ENCODE peak calls at places on chromosomes 4 and X, in seven cellular contexts. W, J, T, X, B, F and U are unnamed samples.

GRCh38 chrX:72247206-72247944 is 8.5 kb upstream of the ERCC6L start:
- DNase-seq in T (peak; percentile 34), J (no peak), F (peak; percentile 55), B (peak; percentile 60), X (peak; percentile 45), W (peak; percentile 62), U (no peak)

GRCh38 chr4:42654606-42655005 is 2.3 kb downstream of the ATP8A1 start:
- DNase-seq in F (peak; percentile 86), T (peak; percentile 92), X (peak; percentile 19), B (peak; percentile 39), W (peak; percentile 62), J (peak; percentile 19), U (peak; percentile 4)

GRCh38 chrX:149495573-149496071 is 9.5 kb downstream of the IDS start:
- DNase-seq in F (no peak), X (no peak), J (peak; percentile 26), W (peak; percentile 51), T (peak; percentile 82), B (peak; percentile 42), U (no peak)

GRCh38 chr4:5114911-5115310 is 63.6 kb downstream of the STK32B start:
- DNase-seq in F (no peak), J (no peak), X (no peak), T (no peak), W (no peak), B (no peak), U (no peak)

GRCh38 chr4:142697928-142698327 is 148.2 kb downstream of the INPP4B start:
- DNase-seq in B (no peak), J (no peak), F (no peak), X (no peak), T (no peak), W (no peak), U (no peak)

GRCh38 chrX:150036181-150036580 is 97.9 kb upstream of the EOLA2 start:
- DNase-seq in B (peak; percentile 80), J (no peak), X (no peak), W (peak; percentile 54), F (peak; percentile 51), T (peak; percentile 71), U (no peak)

GRCh38 chr4:107755841-107756356 is 35.9 kb upstream of the PAPSS1 start:
- DNase-seq in F (no peak), T (peak; percentile 29), B (no peak), J (no peak), X (no peak), W (peak; percentile 17), U (no peak)

GRCh38 chrX:69280956-69281355 is 115.7 kb upstream of the PJA1 start:
- DNase-seq in J (no peak), F (no peak), X (no peak), T (no peak), W (no peak), B (no peak), U (no peak)

GRCh38 chrX:78119521-78120227 is 15.6 kb downstream of the PGK1 start:
- DNase-seq in F (no peak), W (peak; percentile 20), X (no peak), J (no peak), T (no peak), B (peak; percentile 1), U (no peak)

GRCh38 chr4:72679666-72680065 is 110.6 kb upstream of the ADAMTS3 start:
- DNase-seq in W (no peak), X (no peak), J (no peak), F (no peak), T (no peak), B (no peak), U (no peak)

GRCh38 chr4:2923141-2923551 is 40.1 kb downstream of the NOP14 start:
- DNase-seq in X (no peak), F (peak; percentile 21), W (peak; percentile 72), J (no peak), T (no peak), B (no peak), U (no peak)

GRCh38 chr4:184898793-184899192 is 73.0 kb upstream of the ACSL1 start:
- DNase-seq in W (no peak), J (no peak), T (no peak), F (no peak), X (no peak), B (no peak), U (no peak)

GRCh38 chr4:161554372-161554990 is 609.3 kb downstream of the FSTL5 start:
- DNase-seq in X (no peak), J (no peak), T (peak; percentile 14), F (no peak), W (peak; percentile 31), B (peak; percentile 82), U (peak; percentile 21)
- H3K4me3 ChIP-seq in X (no peak overlapping the region), J (no peak overlapping the region), T (no peak overlapping the region), F (no peak overlapping the region), W (no peak overlapping the region), B (no peak overlapping the region), U (no peak overlapping the region)

DNA sequence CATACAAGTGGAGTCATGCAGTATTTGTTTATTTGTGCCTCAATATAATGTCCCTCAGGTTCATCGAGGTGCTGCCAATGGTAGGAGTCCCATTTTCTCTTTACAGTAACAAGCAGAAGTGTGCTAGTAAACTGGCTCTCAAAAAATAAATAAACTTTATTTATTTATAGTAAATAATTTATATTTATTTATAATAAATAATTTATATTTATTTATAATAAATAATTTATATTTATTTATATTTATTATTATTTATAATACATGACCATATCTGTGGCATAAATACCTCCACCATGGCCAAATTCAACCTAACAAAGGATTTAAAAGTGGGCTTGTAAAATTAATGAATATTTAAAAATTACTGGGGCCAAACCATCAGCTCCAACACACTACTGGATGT is 464.9 kb upstream of the NWD2 start:
- DNase-seq in T (no peak), J (no peak), F (no peak), B (no peak), X (no peak), W (no peak), U (no peak)
- TF ChIP-seq CTCF in T (no peak), J (no peak), F (no peak), B (no peak), X (no peak), W (no peak), U (no peak)

GRCh38 chr4:41471126-41471665 is 66.8 kb upstream of the LIMCH1 start:
- DNase-seq in B (no peak), T (no peak), J (no peak), F (no peak), W (no peak), X (no peak), U (no peak)
- H3K4me3 ChIP-seq in B (no peak overlapping the region), T (no peak overlapping the region), J (peak overlapping the region; percentile 43), F (no peak overlapping the region), W (no peak overlapping the region), X (no peak overlapping the region), U (no peak overlapping the region)

GRCh38 chrX:153572601-153573000 is 26.3 kb downstream of the CCNQ start:
- DNase-seq in W (no peak), F (no peak), T (no peak), J (no peak), X (no peak), B (no peak), U (no peak)

GRCh38 chrX:153571159-153571908 is 27.6 kb downstream of the CCNQ start:
- DNase-seq in W (no peak), B (no peak), F (no peak), X (no peak), J (no peak), T (no peak), U (no peak)

GRCh38 chrX:153569475-153569874 is 29.5 kb downstream of the CCNQ start:
- DNase-seq in B (no peak), J (no peak), T (no peak), F (no peak), X (no peak), W (no peak), U (no peak)

GRCh38 chrX:153565996-153566580 is 32.9 kb downstream of the CCNQ start:
- DNase-seq in F (no peak), J (no peak), T (no peak), X (no peak), W (no peak), B (no peak), U (no peak)

GRCh38 chrX:153568612-153569011 is 30.3 kb downstream of the CCNQ start:
- DNase-seq in B (no peak), J (no peak), F (no peak), T (no peak), X (no peak), W (no peak), U (no peak)
- TF ChIP-seq CTCF in B (no peak), J (no peak), F (no peak), T (no peak), X (no peak), W (no peak), U (peak; percentile 4)

GRCh38 chrX:94492541-94492940 is 818.5 kb downstream of the FAM133A start:
- DNase-seq in X (peak; percentile 57), F (no peak), B (no peak), T (no peak), J (no peak), W (no peak), U (no peak)
- H3K4me3 ChIP-seq in X (no peak overlapping the region), F (no peak overlapping the region), B (no peak overlapping the region), T (no peak overlapping the region), J (no peak overlapping the region), W (no peak overlapping the region), U (no peak overlapping the region)

GRCh38 chr4:36823199-36823967 is 421.2 kb upstream of the NWD2 start:
- DNase-seq in F (peak; percentile 56), B (no peak), T (no peak), J (no peak), X (peak; percentile 18), W (no peak), U (no peak)

DNA sequence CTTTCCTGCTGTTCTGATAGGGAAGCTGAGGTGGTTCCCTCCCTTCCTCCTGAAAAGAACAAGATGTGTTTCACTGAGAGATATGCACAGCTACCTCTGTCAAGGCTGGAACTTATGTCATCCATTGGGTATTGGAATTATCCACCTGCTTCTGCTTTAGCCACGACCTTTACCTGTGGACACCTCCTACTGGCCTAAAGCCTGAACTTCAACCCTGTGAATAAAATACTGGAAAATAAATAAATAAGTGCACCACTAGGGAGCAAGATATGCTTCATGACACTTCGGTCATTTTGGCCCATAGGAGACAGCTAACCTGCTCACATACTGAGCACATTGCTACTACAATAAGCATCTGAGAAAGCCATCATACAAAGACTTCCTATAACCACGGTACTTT is 419.9 kb upstream of the NWD2 start:
- DNase-seq in W (no peak), J (no peak), F (no peak), B (no peak), T (no peak), X (no peak), U (no peak)
- TF ChIP-seq CTCF in W (no peak), J (no peak), F (no peak), B (no peak), T (no peak), X (no peak), U (no peak)

DNA sequence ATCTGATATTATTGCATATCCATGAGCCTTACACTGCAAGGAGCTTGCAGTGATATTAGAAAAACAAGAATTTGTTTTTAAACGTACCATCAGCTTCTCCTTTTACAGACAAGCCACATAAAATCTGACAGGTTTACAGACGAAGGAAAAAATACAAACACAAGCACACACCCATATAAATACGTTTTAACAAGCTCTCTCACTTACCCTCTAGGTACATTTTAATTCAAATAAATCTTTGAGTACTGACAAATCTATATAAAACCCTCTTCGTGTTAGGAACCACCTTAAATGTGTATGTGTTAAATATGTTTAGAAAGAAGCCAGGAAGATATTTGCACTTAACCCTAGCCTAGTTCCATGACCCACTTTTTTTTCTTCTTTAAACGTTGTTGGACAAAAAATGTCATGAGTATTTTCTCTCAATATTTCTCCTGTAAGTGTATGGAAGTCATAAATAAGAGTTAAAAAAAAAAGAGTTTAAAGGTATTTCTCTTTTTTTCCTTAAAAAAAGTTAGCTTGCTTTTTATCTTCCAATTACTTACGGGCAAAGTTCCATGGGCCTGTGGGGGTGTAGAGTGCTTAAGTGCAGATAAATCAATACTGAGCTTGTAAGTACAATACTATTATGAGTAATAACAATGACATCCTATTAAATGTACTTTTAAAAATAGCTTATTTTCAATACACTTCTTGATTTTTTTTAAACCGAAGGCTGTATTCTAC is 1.5 kb downstream of the ARAP2 start:
- DNase-seq in X (no peak), J (no peak), F (no peak), T (no peak), B (no peak), W (no peak), U (no peak)
- H3K4me3 ChIP-seq in X (peak overlapping the region; percentile 71), J (peak overlapping the region; percentile 65), F (peak overlapping the region; percentile 74), T (no peak overlapping the region), B (no peak overlapping the region), W (no peak overlapping the region), U (no peak overlapping the region)